ENCODE peak calls at places on chromosomes 5 and 9, in five cellular contexts. One of them, this sample, is unnamed.

GRCh38 chr5:167816864-167817263 is 474.6 kb upstream of the WWC1 start:
- DNase-seq in Jurkat, Clone E6-1: no peak
- DNase-seq in stomach: no peak
- DNase-seq in hepatocyte: no peak
- DNase-seq in H7: no peak
- DNase-seq in this sample: no peak

GRCh38 chr5:180127682-180128670 is 56.4 kb upstream of the RNF130 start:
- DNase-seq in H7: peak
- DNase-seq in Jurkat, Clone E6-1: no peak
- DNase-seq in stomach: peak
- DNase-seq in hepatocyte: peak
- DNase-seq in this sample: no peak

GRCh38 chr9:27371382-27371781 is 74.4 kb upstream of the EQTN start:
- DNase-seq in Jurkat, Clone E6-1: no peak
- DNase-seq in H7: no peak
- DNase-seq in stomach: peak
- DNase-seq in hepatocyte: peak
- DNase-seq in this sample: no peak

GRCh38 chr5:21199087-21199486 is 1211.1 kb upstream of the CDH18 start:
- DNase-seq in stomach: no peak
- DNase-seq in hepatocyte: no peak
- DNase-seq in H7: no peak
- DNase-seq in Jurkat, Clone E6-1: no peak
- DNase-seq in this sample: no peak

GRCh38 chr5:172583931-172584511 is 57.0 kb upstream of the NEURL1B start:
- DNase-seq in hepatocyte: no peak
- DNase-seq in stomach: no peak
- DNase-seq in H7: no peak
- DNase-seq in Jurkat, Clone E6-1: no peak
- DNase-seq in this sample: no peak

GRCh38 chr5:25662610-25663009 is 1017.8 kb upstream of the CDH10 start:
- DNase-seq in hepatocyte: no peak
- DNase-seq in H7: no peak
- DNase-seq in stomach: no peak
- DNase-seq in Jurkat, Clone E6-1: no peak
- DNase-seq in this sample: no peak

GRCh38 chr5:118354806-118355205 is 633.5 kb downstream of the DTWD2 start:
- DNase-seq in H7: no peak
- DNase-seq in Jurkat, Clone E6-1: no peak
- DNase-seq in hepatocyte: no peak
- DNase-seq in stomach: no peak
- DNase-seq in this sample: no peak

GRCh38 chr5:55991768-55992486 is 2.8 kb downstream of the IL6ST start:
- DNase-seq in Jurkat, Clone E6-1: no peak
- DNase-seq in hepatocyte: no peak
- DNase-seq in H7: no peak
- DNase-seq in stomach: no peak
- DNase-seq in this sample: no peak

GRCh38 chr5:108295588-108296368 is 86.1 kb downstream of the FBXL17 start:
- DNase-seq in Jurkat, Clone E6-1: no peak
- DNase-seq in stomach: no peak
- DNase-seq in hepatocyte: no peak
- DNase-seq in H7: no peak
- DNase-seq in this sample: no peak

GRCh38 chr5:78534148-78535009 is 114.2 kb downstream of the LHFPL2 start:
- DNase-seq in hepatocyte: no peak
- DNase-seq in Jurkat, Clone E6-1: no peak
- DNase-seq in stomach: no peak
- DNase-seq in H7: peak
- DNase-seq in this sample: no peak

GRCh38 chr9:93132287-93132927 is 1.6 kb downstream of the NINJ1 start:
- DNase-seq in Jurkat, Clone E6-1: no peak
- DNase-seq in H7: no peak
- DNase-seq in hepatocyte: no peak
- DNase-seq in stomach: peak
- DNase-seq in this sample: no peak

GRCh38 chr5:76113103-76113502 is 29.9 kb downstream of the SV2C start:
- DNase-seq in stomach: no peak
- DNase-seq in Jurkat, Clone E6-1: no peak
- DNase-seq in H7: no peak
- DNase-seq in hepatocyte: no peak
- DNase-seq in this sample: no peak

GRCh38 chr9:81826541-81826906 is 101.7 kb upstream of the SPATA31D4 start:
- DNase-seq in Jurkat, Clone E6-1: no peak
- DNase-seq in stomach: no peak
- DNase-seq in H7: no peak
- DNase-seq in hepatocyte: peak
- DNase-seq in this sample: no peak

GRCh38 chr5:115097236-115097635 is 72.5 kb downstream of the TRIM36 start:
- DNase-seq in hepatocyte: no peak
- DNase-seq in stomach: no peak
- DNase-seq in H7: no peak
- DNase-seq in Jurkat, Clone E6-1: no peak
- DNase-seq in this sample: no peak

GRCh38 chr5:126852104-126852531 is 75.2 kb downstream of the LMNB1 start:
- DNase-seq in Jurkat, Clone E6-1: peak
- DNase-seq in H7: no peak
- DNase-seq in stomach: no peak
- DNase-seq in hepatocyte: no peak
- DNase-seq in this sample: peak

GRCh38 chr5:99460701-99461100 is 531.9 kb upstream of the CHD1 start:
- DNase-seq in hepatocyte: no peak
- DNase-seq in Jurkat, Clone E6-1: no peak
- DNase-seq in stomach: no peak
- DNase-seq in H7: no peak
- DNase-seq in this sample: no peak

GRCh38 chr5:154309361-154309725 is 118.8 kb downstream of the GALNT10 start:
- DNase-seq in stomach: no peak
- DNase-seq in H7: no peak
- DNase-seq in Jurkat, Clone E6-1: no peak
- DNase-seq in hepatocyte: no peak
- DNase-seq in this sample: no peak

GRCh38 chr9:36551129-36551528 is 21.6 kb upstream of the MELK start:
- DNase-seq in Jurkat, Clone E6-1: no peak
- DNase-seq in hepatocyte: no peak
- DNase-seq in H7: no peak
- DNase-seq in stomach: no peak
- DNase-seq in this sample: no peak

GRCh38 chr9:130042406-130042930 is 521 bp downstream of the FNBP1 start:
- DNase-seq in H7: peak
- DNase-seq in Jurkat, Clone E6-1: no peak
- DNase-seq in stomach: peak
- DNase-seq in hepatocyte: peak
- DNase-seq in this sample: peak

GRCh38 chr5:103690676-103691075 is 128.1 kb upstream of the NUDT12 start:
- DNase-seq in Jurkat, Clone E6-1: no peak
- DNase-seq in H7: no peak
- DNase-seq in stomach: no peak
- DNase-seq in hepatocyte: no peak
- DNase-seq in this sample: no peak

GRCh38 chr5:32388429-32389111 is 56.0 kb downstream of the ZFR start:
- DNase-seq in Jurkat, Clone E6-1: no peak
- DNase-seq in stomach: no peak
- DNase-seq in H7: no peak
- DNase-seq in hepatocyte: no peak
- DNase-seq in this sample: no peak

GRCh38 chr5:119328753-119329602 is 26.8 kb upstream of the TNFAIP8 start:
- DNase-seq in H7: no peak
- DNase-seq in stomach: no peak
- DNase-seq in Jurkat, Clone E6-1: peak
- DNase-seq in hepatocyte: peak
- DNase-seq in this sample: no peak

GRCh38 chr9:12904261-12905000 is 129.6 kb downstream of the LURAP1L start:
- DNase-seq in hepatocyte: no peak
- DNase-seq in H7: no peak
- DNase-seq in stomach: no peak
- DNase-seq in Jurkat, Clone E6-1: no peak
- DNase-seq in this sample: no peak

GRCh38 chr9:112719292-112719691 is 1.4 kb upstream of the INIP start:
- DNase-seq in H7: no peak
- DNase-seq in stomach: no peak
- DNase-seq in Jurkat, Clone E6-1: no peak
- DNase-seq in hepatocyte: no peak
- DNase-seq in this sample: peak

GRCh38 chr9:35907732-35908483 is 1.4 kb upstream of the SPAAR start:
- DNase-seq in hepatocyte: peak
- DNase-seq in H7: peak
- DNase-seq in stomach: peak
- DNase-seq in Jurkat, Clone E6-1: no peak
- DNase-seq in this sample: no peak

GRCh38 chr5:77885501-77885900 is 109.4 kb upstream of the TBCA start:
- DNase-seq in Jurkat, Clone E6-1: no peak
- DNase-seq in hepatocyte: no peak
- DNase-seq in H7: no peak
- DNase-seq in stomach: no peak
- DNase-seq in this sample: no peak

GRCh38 chr9:81825831-81826540 is 102.2 kb upstream of the SPATA31D4 start:
- DNase-seq in stomach: no peak
- DNase-seq in hepatocyte: no peak
- DNase-seq in Jurkat, Clone E6-1: no peak
- DNase-seq in H7: no peak
- DNase-seq in this sample: no peak

GRCh38 chr5:100693481-100693880 is 158.3 kb downstream of the FAM174A start:
- DNase-seq in Jurkat, Clone E6-1: no peak
- DNase-seq in H7: no peak
- DNase-seq in stomach: no peak
- DNase-seq in hepatocyte: no peak
- DNase-seq in this sample: no peak

GRCh38 chr5:168844566-168845296 is 265.6 kb upstream of the PANK3 start:
- DNase-seq in H7: no peak
- DNase-seq in Jurkat, Clone E6-1: no peak
- DNase-seq in stomach: no peak
- DNase-seq in hepatocyte: no peak
- DNase-seq in this sample: no peak
- H3K4me3 ChIP-seq in H7: no peak
- H3K4me3 ChIP-seq in Jurkat, Clone E6-1: no peak
- H3K4me3 ChIP-seq in stomach: no peak
- H3K4me3 ChIP-seq in hepatocyte: no peak
- H3K4me3 ChIP-seq in this sample: no peak

DNA sequence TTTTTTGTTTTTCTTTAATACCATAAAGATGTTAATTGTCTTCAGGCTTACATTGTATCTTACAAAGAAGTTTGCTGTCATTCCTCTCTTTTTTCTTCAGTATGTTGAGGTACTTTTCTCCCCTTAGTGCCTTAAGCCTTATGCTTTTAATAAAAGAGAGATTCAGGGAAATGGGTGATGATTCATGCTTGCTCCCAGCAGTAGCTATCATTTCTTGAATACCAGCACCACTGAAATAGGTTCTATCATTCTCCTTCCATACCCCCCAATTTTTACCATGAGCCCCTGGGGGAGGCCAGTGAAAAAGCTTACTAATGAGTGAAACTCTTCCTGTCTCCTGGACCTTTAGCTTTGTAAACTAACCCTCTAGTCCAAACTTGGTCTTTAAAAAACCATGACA is 165.0 kb downstream of the FBXL7 start:
- DNase-seq in H7: no peak
- DNase-seq in hepatocyte: no peak
- DNase-seq in Jurkat, Clone E6-1: no peak
- DNase-seq in stomach: no peak
- DNase-seq in this sample: no peak
- H3K4me3 ChIP-seq in H7: no peak
- H3K4me3 ChIP-seq in hepatocyte: no peak
- H3K4me3 ChIP-seq in Jurkat, Clone E6-1: no peak
- H3K4me3 ChIP-seq in stomach: no peak
- H3K4me3 ChIP-seq in this sample: no peak

GRCh38 chr5:36073595-36074216 is 7.0 kb upstream of the UGT3A2 start:
- DNase-seq in H7: peak
- DNase-seq in hepatocyte: peak
- DNase-seq in stomach: no peak
- DNase-seq in Jurkat, Clone E6-1: peak
- DNase-seq in this sample: peak

GRCh38 chr5:36068751-36069281 is 2.1 kb upstream of the UGT3A2 start:
- DNase-seq in hepatocyte: no peak
- DNase-seq in Jurkat, Clone E6-1: no peak
- DNase-seq in H7: no peak
- DNase-seq in stomach: no peak
- DNase-seq in this sample: no peak

GRCh38 chr5:36066540-36067210 is at the start of gene UGT3A2:
- DNase-seq in hepatocyte: no peak
- DNase-seq in H7: peak
- DNase-seq in stomach: no peak
- DNase-seq in Jurkat, Clone E6-1: no peak
- DNase-seq in this sample: no peak

GRCh38 chr5:36066001-36066539 is 612 bp downstream of the UGT3A2 start:
- DNase-seq in H7: no peak
- DNase-seq in Jurkat, Clone E6-1: no peak
- DNase-seq in stomach: no peak
- DNase-seq in hepatocyte: no peak
- DNase-seq in this sample: no peak

DNA sequence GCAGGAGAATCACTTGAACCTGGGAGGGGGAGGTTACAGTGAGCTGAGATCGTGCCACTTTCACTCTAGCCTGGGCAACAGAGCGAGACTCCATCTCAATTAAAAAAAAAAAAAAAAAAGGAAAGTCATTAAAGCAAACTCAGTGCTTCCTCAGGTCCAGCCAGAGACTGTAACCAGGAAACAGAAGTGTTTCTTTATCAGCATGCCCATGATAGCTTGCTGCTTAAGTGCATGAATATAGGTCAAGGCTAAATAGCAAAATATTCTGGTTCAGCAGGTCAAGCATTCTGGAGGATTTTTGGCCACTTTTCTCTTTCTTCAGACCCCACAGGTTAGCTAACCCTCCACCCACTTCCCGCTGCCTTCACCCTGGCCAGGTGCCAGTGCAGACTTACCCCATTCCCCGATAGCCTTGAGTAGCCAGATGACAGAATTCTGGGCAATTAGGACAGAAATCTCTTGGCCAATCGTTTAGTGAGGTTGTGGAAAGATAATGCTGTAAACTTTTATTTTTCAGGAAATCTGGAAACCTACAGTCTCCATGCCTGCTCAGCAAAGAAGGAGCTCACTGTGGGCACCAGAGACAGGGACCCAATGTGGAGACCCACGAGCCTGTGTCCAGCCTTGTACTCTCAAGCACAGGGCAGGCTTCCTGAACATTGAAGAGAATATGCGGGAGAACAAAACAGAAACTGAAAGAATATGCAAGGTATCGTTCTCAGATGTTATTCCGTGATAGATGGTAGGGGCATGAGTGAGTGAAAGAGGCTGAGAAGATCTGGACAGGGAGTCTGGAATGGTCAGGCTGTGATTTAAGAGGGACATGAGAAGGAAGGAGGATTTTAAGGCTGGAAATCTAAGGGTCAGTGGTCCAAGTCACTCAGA is 4.2 kb upstream of the UGT3A2 start:
- DNase-seq in hepatocyte: no peak
- DNase-seq in H7: no peak
- DNase-seq in Jurkat, Clone E6-1: no peak
- DNase-seq in stomach: no peak
- DNase-seq in this sample: peak
- H3K4me3 ChIP-seq in hepatocyte: no peak
- H3K4me3 ChIP-seq in H7: no peak
- H3K4me3 ChIP-seq in Jurkat, Clone E6-1: no peak
- H3K4me3 ChIP-seq in stomach: peak
- H3K4me3 ChIP-seq in this sample: peak

DNA sequence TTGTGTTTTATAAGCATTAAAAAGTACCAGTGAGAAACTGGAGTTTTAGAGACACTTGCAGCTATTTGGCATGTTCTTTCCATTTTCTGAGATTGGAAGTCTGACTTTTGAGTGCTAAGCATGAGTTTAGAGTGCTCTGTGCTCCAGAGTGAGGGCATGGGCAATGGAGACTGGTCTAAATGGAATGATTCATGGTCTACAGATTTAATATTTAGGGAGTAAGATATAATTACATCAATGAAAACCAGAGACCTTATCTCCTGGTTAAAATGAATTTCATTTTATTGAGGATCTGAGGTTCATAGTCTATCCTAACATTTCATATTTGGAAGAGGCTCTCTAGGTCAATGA is 135.9 kb upstream of the RPS23 start:
- DNase-seq in Jurkat, Clone E6-1: no peak
- DNase-seq in stomach: no peak
- DNase-seq in H7: no peak
- DNase-seq in hepatocyte: no peak
- DNase-seq in this sample: no peak
- H3K4me3 ChIP-seq in Jurkat, Clone E6-1: no peak
- H3K4me3 ChIP-seq in stomach: no peak
- H3K4me3 ChIP-seq in H7: no peak
- H3K4me3 ChIP-seq in hepatocyte: no peak
- H3K4me3 ChIP-seq in this sample: no peak